ENCODE peak calls at places on chromosomes 16 and 17, in eight cellular contexts. One of them, this sample, is unnamed. For H3K4me1 and H3K9me3, the result is how much of the 10 kb centered on the place peaks cover.

GRCh38 chr16:22216191-22216831 is 10.2 kb downstream of the EEF2K start:
- DNase-seq in fibroblast of lung: peak
- DNase-seq in cardiac muscle cell: peak
- DNase-seq in ovary: no peak
- DNase-seq in CD4-positive, CD25-positive, alpha-beta regulatory T cell: no peak
- DNase-seq in neuronal stem cell: no peak
- DNase-seq in aorta: no peak
- DNase-seq in body of pancreas: no peak
- DNase-seq in this sample: no peak

GRCh38 chr16:27333549-27333948 is 19.8 kb downstream of the IL4R start:
- DNase-seq in fibroblast of lung: no peak
- DNase-seq in cardiac muscle cell: no peak
- DNase-seq in ovary: no peak
- DNase-seq in CD4-positive, CD25-positive, alpha-beta regulatory T cell: no peak
- DNase-seq in neuronal stem cell: no peak
- DNase-seq in aorta: peak
- DNase-seq in body of pancreas: no peak
- DNase-seq in this sample: no peak

GRCh38 chr17:46063239-46063638 is 64.2 kb downstream of the STH start:
- DNase-seq in fibroblast of lung: peak
- DNase-seq in cardiac muscle cell: peak
- DNase-seq in ovary: no peak
- DNase-seq in CD4-positive, CD25-positive, alpha-beta regulatory T cell: no peak
- DNase-seq in neuronal stem cell: no peak
- DNase-seq in aorta: no peak
- DNase-seq in body of pancreas: no peak
- DNase-seq in this sample: no peak

GRCh38 chr17:50102164-50102991 is 7.2 kb downstream of the PDK2 start:
- DNase-seq in fibroblast of lung: no peak
- DNase-seq in cardiac muscle cell: no peak
- DNase-seq in ovary: no peak
- DNase-seq in CD4-positive, CD25-positive, alpha-beta regulatory T cell: no peak
- DNase-seq in neuronal stem cell: no peak
- DNase-seq in aorta: peak
- DNase-seq in body of pancreas: peak
- DNase-seq in this sample: peak

GRCh38 chr17:50108556-50108955 is 13.4 kb downstream of the PDK2 start:
- DNase-seq in fibroblast of lung: no peak
- DNase-seq in cardiac muscle cell: no peak
- DNase-seq in ovary: no peak
- DNase-seq in CD4-positive, CD25-positive, alpha-beta regulatory T cell: no peak
- DNase-seq in neuronal stem cell: no peak
- DNase-seq in aorta: no peak
- DNase-seq in body of pancreas: no peak
- DNase-seq in this sample: no peak

GRCh38 chr17:82065193-82065637 is 389 bp downstream of the DUS1L start:
- DNase-seq in fibroblast of lung: peak
- DNase-seq in cardiac muscle cell: peak
- DNase-seq in ovary: no peak
- DNase-seq in CD4-positive, CD25-positive, alpha-beta regulatory T cell: no peak
- DNase-seq in neuronal stem cell: no peak
- DNase-seq in aorta: no peak
- DNase-seq in body of pancreas: no peak
- DNase-seq in this sample: no peak

GRCh38 chr17:56478836-56479447 is 114.6 kb upstream of the NOG start:
- DNase-seq in fibroblast of lung: peak
- DNase-seq in cardiac muscle cell: peak
- DNase-seq in ovary: no peak
- DNase-seq in CD4-positive, CD25-positive, alpha-beta regulatory T cell: no peak
- DNase-seq in neuronal stem cell: peak
- DNase-seq in aorta: no peak
- DNase-seq in body of pancreas: no peak
- DNase-seq in this sample: peak

GRCh38 chr16:52424591-52424990 is 122.4 kb downstream of the TOX3 start:
- DNase-seq in fibroblast of lung: no peak
- DNase-seq in cardiac muscle cell: no peak
- DNase-seq in ovary: no peak
- DNase-seq in CD4-positive, CD25-positive, alpha-beta regulatory T cell: no peak
- DNase-seq in neuronal stem cell: no peak
- DNase-seq in aorta: no peak
- DNase-seq in body of pancreas: no peak
- DNase-seq in this sample: no peak

GRCh38 chr16:30958164-30959083 is 870 bp downstream of the SETD1A start:
- DNase-seq in fibroblast of lung: peak
- DNase-seq in cardiac muscle cell: peak
- DNase-seq in ovary: peak
- DNase-seq in CD4-positive, CD25-positive, alpha-beta regulatory T cell: no peak
- DNase-seq in neuronal stem cell: peak
- DNase-seq in aorta: peak
- DNase-seq in body of pancreas: peak
- DNase-seq in this sample: peak

GRCh38 chr16:16042076-16042475 is 92.7 kb downstream of the ABCC1 start:
- DNase-seq in fibroblast of lung: peak
- DNase-seq in cardiac muscle cell: peak
- DNase-seq in ovary: no peak
- DNase-seq in CD4-positive, CD25-positive, alpha-beta regulatory T cell: no peak
- DNase-seq in neuronal stem cell: no peak
- DNase-seq in aorta: no peak
- DNase-seq in body of pancreas: no peak
- DNase-seq in this sample: no peak

GRCh38 chr17:74778960-74779359 is 2.8 kb upstream of the NAT9 start:
- DNase-seq in fibroblast of lung: peak
- DNase-seq in cardiac muscle cell: peak
- DNase-seq in ovary: no peak
- DNase-seq in CD4-positive, CD25-positive, alpha-beta regulatory T cell: no peak
- DNase-seq in neuronal stem cell: no peak
- DNase-seq in aorta: no peak
- DNase-seq in body of pancreas: no peak
- DNase-seq in this sample: no peak

GRCh38 chr16:56793504-56793903 is 63.6 kb downstream of the NUP93 start:
- DNase-seq in fibroblast of lung: no peak
- DNase-seq in cardiac muscle cell: peak
- DNase-seq in ovary: no peak
- DNase-seq in CD4-positive, CD25-positive, alpha-beta regulatory T cell: peak
- DNase-seq in neuronal stem cell: no peak
- DNase-seq in aorta: no peak
- DNase-seq in body of pancreas: no peak
- DNase-seq in this sample: no peak

GRCh38 chr16:1696863-1697262 is 9.1 kb upstream of the MAPK8IP3 start:
- DNase-seq in fibroblast of lung: no peak
- DNase-seq in cardiac muscle cell: no peak
- DNase-seq in ovary: no peak
- DNase-seq in CD4-positive, CD25-positive, alpha-beta regulatory T cell: no peak
- DNase-seq in neuronal stem cell: no peak
- DNase-seq in aorta: no peak
- DNase-seq in body of pancreas: no peak
- DNase-seq in this sample: no peak

GRCh38 chr16:10895053-10895946 is 18.3 kb downstream of the CIITA start:
- DNase-seq in fibroblast of lung: peak
- DNase-seq in cardiac muscle cell: peak
- DNase-seq in ovary: peak
- DNase-seq in CD4-positive, CD25-positive, alpha-beta regulatory T cell: no peak
- DNase-seq in neuronal stem cell: peak
- DNase-seq in aorta: peak
- DNase-seq in body of pancreas: no peak
- DNase-seq in this sample: no peak

GRCh38 chr16:24988593-24989338 is 26.4 kb downstream of the ARHGAP17 start:
- DNase-seq in fibroblast of lung: peak
- DNase-seq in cardiac muscle cell: peak
- DNase-seq in ovary: no peak
- DNase-seq in CD4-positive, CD25-positive, alpha-beta regulatory T cell: no peak
- DNase-seq in neuronal stem cell: no peak
- DNase-seq in aorta: no peak
- DNase-seq in body of pancreas: peak
- DNase-seq in this sample: peak

GRCh38 chr17:47231866-47232265 is 21.8 kb upstream of the ITGB3 start:
- DNase-seq in fibroblast of lung: no peak
- DNase-seq in cardiac muscle cell: no peak
- DNase-seq in ovary: no peak
- DNase-seq in CD4-positive, CD25-positive, alpha-beta regulatory T cell: no peak
- DNase-seq in neuronal stem cell: no peak
- DNase-seq in aorta: no peak
- DNase-seq in body of pancreas: no peak
- DNase-seq in this sample: no peak

GRCh38 chr16:67456383-67457140 is 24.4 kb downstream of the ATP6V0D1 start:
- DNase-seq in fibroblast of lung: peak
- DNase-seq in cardiac muscle cell: peak
- DNase-seq in ovary: peak
- DNase-seq in CD4-positive, CD25-positive, alpha-beta regulatory T cell: no peak
- DNase-seq in neuronal stem cell: no peak
- DNase-seq in aorta: peak
- DNase-seq in body of pancreas: peak
- DNase-seq in this sample: peak

GRCh38 chr16:57679768-57680167 is 11.7 kb downstream of the ADGRG3 start:
- DNase-seq in fibroblast of lung: no peak
- DNase-seq in cardiac muscle cell: no peak
- DNase-seq in ovary: no peak
- DNase-seq in CD4-positive, CD25-positive, alpha-beta regulatory T cell: no peak
- DNase-seq in neuronal stem cell: no peak
- DNase-seq in aorta: no peak
- DNase-seq in body of pancreas: no peak
- DNase-seq in this sample: no peak

GRCh38 chr17:76544123-76544915 is 4.5 kb downstream of the PRCD start:
- DNase-seq in fibroblast of lung: no peak
- DNase-seq in cardiac muscle cell: no peak
- DNase-seq in ovary: peak
- DNase-seq in CD4-positive, CD25-positive, alpha-beta regulatory T cell: no peak
- DNase-seq in neuronal stem cell: no peak
- DNase-seq in aorta: peak
- DNase-seq in body of pancreas: no peak
- DNase-seq in this sample: no peak

GRCh38 chr16:80824623-80825364 is 20.4 kb upstream of the CDYL2 start:
- DNase-seq in fibroblast of lung: peak
- DNase-seq in cardiac muscle cell: peak
- DNase-seq in ovary: no peak
- DNase-seq in CD4-positive, CD25-positive, alpha-beta regulatory T cell: peak
- DNase-seq in neuronal stem cell: peak
- DNase-seq in aorta: no peak
- DNase-seq in body of pancreas: peak
- DNase-seq in this sample: peak

GRCh38 chr17:2033128-2033527 is 3.2 kb downstream of the DPH1 start:
- DNase-seq in fibroblast of lung: no peak
- DNase-seq in cardiac muscle cell: no peak
- DNase-seq in ovary: no peak
- DNase-seq in CD4-positive, CD25-positive, alpha-beta regulatory T cell: no peak
- DNase-seq in neuronal stem cell: no peak
- DNase-seq in aorta: no peak
- DNase-seq in body of pancreas: no peak
- DNase-seq in this sample: no peak

GRCh38 chr17:78920528-78920927 is 4.7 kb downstream of the TIMP2 start:
- DNase-seq in fibroblast of lung: no peak
- DNase-seq in cardiac muscle cell: no peak
- DNase-seq in ovary: no peak
- DNase-seq in CD4-positive, CD25-positive, alpha-beta regulatory T cell: no peak
- DNase-seq in neuronal stem cell: no peak
- DNase-seq in aorta: no peak
- DNase-seq in body of pancreas: no peak
- DNase-seq in this sample: no peak
- H3K4me1 ChIP-seq in fibroblast of lung: under half
- H3K4me1 ChIP-seq in cardiac muscle cell: under half
- H3K4me1 ChIP-seq in ovary: half or more
- H3K4me1 ChIP-seq in CD4-positive, CD25-positive, alpha-beta regulatory T cell: under half
- H3K4me1 ChIP-seq in neuronal stem cell: under half
- H3K4me1 ChIP-seq in aorta: under half
- H3K4me1 ChIP-seq in body of pancreas: half or more
- H3K4me1 ChIP-seq in this sample: under half

DNA sequence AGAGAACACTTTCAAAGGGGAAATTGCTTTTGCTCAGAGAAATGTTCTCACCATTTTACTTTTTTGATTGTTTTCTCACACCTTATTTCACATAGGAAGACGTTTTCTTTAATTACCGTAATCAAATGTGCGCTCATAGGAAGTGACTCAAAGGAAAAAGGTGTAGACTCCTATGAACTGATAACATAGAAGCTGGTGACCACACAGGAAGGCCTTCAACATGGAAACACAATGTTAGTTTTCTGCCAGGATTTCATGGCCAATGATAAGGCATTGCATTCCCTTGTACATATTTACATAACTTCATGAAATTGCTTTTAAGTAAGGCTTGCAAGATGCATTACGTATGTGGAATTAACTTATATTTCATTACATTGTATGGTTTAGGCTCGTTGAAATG is 40.9 kb upstream of the KCNJ16 start:
- DNase-seq in fibroblast of lung: no peak
- DNase-seq in cardiac muscle cell: peak
- DNase-seq in ovary: no peak
- DNase-seq in CD4-positive, CD25-positive, alpha-beta regulatory T cell: no peak
- DNase-seq in neuronal stem cell: no peak
- DNase-seq in aorta: no peak
- DNase-seq in body of pancreas: no peak
- DNase-seq in this sample: no peak
- H3K9me3 ChIP-seq in fibroblast of lung: under half
- H3K9me3 ChIP-seq in cardiac muscle cell: under half
- H3K9me3 ChIP-seq in ovary: under half
- H3K9me3 ChIP-seq in CD4-positive, CD25-positive, alpha-beta regulatory T cell: under half
- H3K9me3 ChIP-seq in neuronal stem cell: under half
- H3K9me3 ChIP-seq in aorta: under half
- H3K9me3 ChIP-seq in body of pancreas: under half
- H3K9me3 ChIP-seq in this sample: under half

GRCh38 chr16:85573696-85574641 is 39.2 kb upstream of the GSE1 start:
- DNase-seq in fibroblast of lung: peak
- DNase-seq in cardiac muscle cell: peak
- DNase-seq in ovary: peak
- DNase-seq in CD4-positive, CD25-positive, alpha-beta regulatory T cell: no peak
- DNase-seq in neuronal stem cell: no peak
- DNase-seq in aorta: peak
- DNase-seq in body of pancreas: peak
- DNase-seq in this sample: no peak

GRCh38 chr16:85574672-85575475 is 38.2 kb upstream of the GSE1 start:
- DNase-seq in fibroblast of lung: no peak
- DNase-seq in cardiac muscle cell: no peak
- DNase-seq in ovary: no peak
- DNase-seq in CD4-positive, CD25-positive, alpha-beta regulatory T cell: no peak
- DNase-seq in neuronal stem cell: no peak
- DNase-seq in aorta: no peak
- DNase-seq in body of pancreas: no peak
- DNase-seq in this sample: no peak

GRCh38 chr16:85571813-85572619 is 41.1 kb upstream of the GSE1 start:
- DNase-seq in fibroblast of lung: no peak
- DNase-seq in cardiac muscle cell: no peak
- DNase-seq in ovary: no peak
- DNase-seq in CD4-positive, CD25-positive, alpha-beta regulatory T cell: no peak
- DNase-seq in neuronal stem cell: no peak
- DNase-seq in aorta: peak
- DNase-seq in body of pancreas: no peak
- DNase-seq in this sample: no peak

GRCh38 chr16:85571563-85571812 is 41.6 kb upstream of the GSE1 start:
- DNase-seq in fibroblast of lung: no peak
- DNase-seq in cardiac muscle cell: no peak
- DNase-seq in ovary: no peak
- DNase-seq in CD4-positive, CD25-positive, alpha-beta regulatory T cell: no peak
- DNase-seq in neuronal stem cell: no peak
- DNase-seq in aorta: no peak
- DNase-seq in body of pancreas: no peak
- DNase-seq in this sample: no peak

GRCh38 chr16:85573045-85573695 is 40.0 kb upstream of the GSE1 start:
- DNase-seq in fibroblast of lung: no peak
- DNase-seq in cardiac muscle cell: no peak
- DNase-seq in ovary: no peak
- DNase-seq in CD4-positive, CD25-positive, alpha-beta regulatory T cell: no peak
- DNase-seq in neuronal stem cell: no peak
- DNase-seq in aorta: no peak
- DNase-seq in body of pancreas: no peak
- DNase-seq in this sample: no peak
- H3K4me3 ChIP-seq in fibroblast of lung: no peak
- H3K4me3 ChIP-seq in cardiac muscle cell: no peak
- H3K4me3 ChIP-seq in ovary: no peak
- H3K4me3 ChIP-seq in CD4-positive, CD25-positive, alpha-beta regulatory T cell: no peak
- H3K4me3 ChIP-seq in neuronal stem cell: no peak
- H3K4me3 ChIP-seq in aorta: no peak
- H3K4me3 ChIP-seq in body of pancreas: no peak
- H3K4me3 ChIP-seq in this sample: no peak

GRCh38 chr17:57555636-57556175 is 189.4 kb downstream of the CCDC182 start:
- DNase-seq in fibroblast of lung: no peak
- DNase-seq in cardiac muscle cell: no peak
- DNase-seq in ovary: no peak
- DNase-seq in CD4-positive, CD25-positive, alpha-beta regulatory T cell: no peak
- DNase-seq in neuronal stem cell: no peak
- DNase-seq in aorta: no peak
- DNase-seq in body of pancreas: no peak
- DNase-seq in this sample: no peak
- H3K4me1 ChIP-seq in fibroblast of lung: under half
- H3K4me1 ChIP-seq in cardiac muscle cell: under half
- H3K4me1 ChIP-seq in ovary: under half
- H3K4me1 ChIP-seq in CD4-positive, CD25-positive, alpha-beta regulatory T cell: under half
- H3K4me1 ChIP-seq in neuronal stem cell: half or more
- H3K4me1 ChIP-seq in aorta: under half
- H3K4me1 ChIP-seq in body of pancreas: under half
- H3K4me1 ChIP-seq in this sample: under half